ENCODE peak calls at places on chromosome 11, in six cellular contexts. T is stomach, G is mammary epithelial cell, B is ascending aorta, R is endodermal cell, Y is sigmoid colon. J is an unnamed sample. For H3K36me3, the result is how much of the 10 kb centered on the place peaks cover.

GRCh38 chr11:127789887-127790286 is 789.3 kb upstream of the KIRREL3 start:
- DNase-seq in T (no peak), G (peak), B (no peak), R (peak), Y (no peak), J (peak)

GRCh38 chr11:94504689-94505293 is 7.5 kb upstream of the C11orf97 start:
- DNase-seq in T (no peak), G (peak), B (no peak), R (no peak), Y (no peak), J (peak)

GRCh38 chr11:19805827-19806226 is 93.2 kb downstream of the NAV2 start:
- DNase-seq in T (no peak), G (no peak), B (no peak), R (no peak), Y (no peak), J (no peak)

GRCh38 chr11:69450064-69450856 is 31.2 kb upstream of the LINC01488 start:
- DNase-seq in T (no peak), G (no peak), B (no peak), R (no peak), Y (no peak), J (no peak)

GRCh38 chr11:47413351-47413750 is 5.0 kb downstream of the SLC39A13 start:
- DNase-seq in T (no peak), G (no peak), B (no peak), R (no peak), Y (no peak), J (no peak)

GRCh38 chr11:64970731-64971151 is 1.2 kb downstream of the MAJIN start:
- DNase-seq in T (no peak), G (peak), B (peak), R (no peak), Y (no peak), J (no peak)

GRCh38 chr11:33699515-33700424 is 856 bp downstream of the C11orf91 start:
- DNase-seq in T (peak), G (peak), B (peak), R (no peak), Y (no peak), J (no peak)

GRCh38 chr11:64484308-64485061 is 106.5 kb upstream of the SLC22A12 start:
- DNase-seq in T (no peak), G (no peak), B (no peak), R (no peak), Y (no peak), J (no peak)

GRCh38 chr11:85685820-85686459 is at the start of gene CCDC89:
- DNase-seq in T (peak), G (no peak), B (peak), R (no peak), Y (peak), J (peak)

GRCh38 chr11:67317365-67318238 is 14.3 kb downstream of the SSH3 start:
- DNase-seq in T (peak), G (peak), B (peak), R (peak), Y (peak), J (peak)

GRCh38 chr11:60485987-60486386 is 6.6 kb upstream of the MS4A12 start:
- DNase-seq in T (peak), G (no peak), B (no peak), R (peak), Y (no peak), J (no peak)

GRCh38 chr11:33835143-33835878 is 56.6 kb downstream of the LMO2 start:
- DNase-seq in T (no peak), G (peak), B (no peak), R (no peak), Y (no peak), J (peak)

GRCh38 chr11:46285594-46286033 is 8.2 kb downstream of the CREB3L1 start:
- DNase-seq in T (no peak), G (no peak), B (no peak), R (no peak), Y (peak), J (no peak)

GRCh38 chr11:110447897-110448522 is 18.3 kb downstream of the FDX1 start:
- DNase-seq in T (no peak), G (peak), B (no peak), R (no peak), Y (no peak), J (no peak)

GRCh38 chr11:87428266-87428665 is 390.5 kb downstream of the TMEM135 start:
- DNase-seq in T (no peak), G (peak), B (no peak), R (no peak), Y (no peak), J (peak)

GRCh38 chr11:2142762-2143202 is 3.6 kb upstream of the IGF2 start:
- DNase-seq in T (no peak), G (peak), B (no peak), R (no peak), Y (no peak), J (peak)

GRCh38 chr11:83409891-83410290 is 123.7 kb upstream of the CCDC90B start:
- DNase-seq in T (peak), G (no peak), B (no peak), R (no peak), Y (no peak), J (no peak)

GRCh38 chr11:118895093-118896039 is 11.7 kb downstream of the CXCR5 start:
- DNase-seq in T (no peak), G (no peak), B (no peak), R (peak), Y (no peak), J (no peak)

GRCh38 chr11:12397953-12398352 is 20.6 kb downstream of the PARVA start:
- DNase-seq in T (no peak), G (no peak), B (no peak), R (no peak), Y (peak), J (peak)

GRCh38 chr11:130599073-130599654 is 150.7 kb downstream of the ADAMTS15 start:
- DNase-seq in T (peak), G (no peak), B (no peak), R (peak), Y (peak), J (no peak)

GRCh38 chr11:18650859-18651557 is 16.9 kb upstream of the SPTY2D1 start:
- DNase-seq in T (peak), G (no peak), B (peak), R (peak), Y (no peak), J (peak)

GRCh38 chr11:34656062-34656720 is 35.3 kb downstream of the EHF start:
- DNase-seq in T (no peak), G (peak), B (no peak), R (no peak), Y (no peak), J (no peak)

GRCh38 chr11:126459691-126460404 is 104.4 kb downstream of the ST3GAL4 start:
- DNase-seq in T (no peak), G (no peak), B (no peak), R (no peak), Y (no peak), J (no peak)

GRCh38 chr11:26860411-26860810 is 133.5 kb upstream of the FIBIN start:
- DNase-seq in T (no peak), G (no peak), B (no peak), R (no peak), Y (no peak), J (no peak)

GRCh38 chr11:86073948-86074347 is 5.1 kb upstream of the PICALM start:
- DNase-seq in T (no peak), G (no peak), B (no peak), R (no peak), Y (no peak), J (no peak)

GRCh38 chr11:808427-809286 is 1.1 kb upstream of the RPLP2 start:
- DNase-seq in T (no peak), G (no peak), B (peak), R (peak), Y (peak), J (no peak)

GRCh38 chr11:79436911-79437273 is 3.9 kb downstream of the TENM4 start:
- DNase-seq in T (no peak), G (no peak), B (no peak), R (no peak), Y (no peak), J (no peak)

GRCh38 chr11:66467756-66468155 is 1.1 kb downstream of the PELI3 start:
- DNase-seq in T (peak), G (no peak), B (peak), R (no peak), Y (no peak), J (no peak)

GRCh38 chr11:124315052-124315451 is 1.3 kb upstream of the OR8D1 start:
- DNase-seq in T (no peak), G (peak), B (no peak), R (no peak), Y (no peak), J (no peak)

GRCh38 chr11:13687271-13687670 is 18.8 kb downstream of the FAR1 start:
- DNase-seq in T (no peak), G (no peak), B (no peak), R (no peak), Y (no peak), J (no peak)
- TF ChIP-seq CTCF in T (no peak), G (no peak), B (no peak), R (no peak), Y (no peak), J (no peak)

GRCh38 chr11:68438658-68439259 is 21.8 kb upstream of the PPP6R3 start:
- DNase-seq in T (no peak), G (no peak), B (no peak), R (no peak), Y (no peak), J (no peak)
- H3K36me3 ChIP-seq in T (half or more), G (under half), B (half or more), R (under half), Y (half or more), J (under half)

GRCh38 chr11:134592391-134592990 is 180.4 kb upstream of the B3GAT1 start:
- DNase-seq in T (peak), G (no peak), B (no peak), R (peak), Y (no peak), J (peak)
- TF ChIP-seq CTCF in T (no peak), G (no peak), B (no peak), R (peak), Y (no peak), J (peak)

GRCh38 chr11:78216021-78216420 is 27.3 kb downstream of the USP35 start:
- DNase-seq in T (no peak), G (no peak), B (peak), R (peak), Y (no peak), J (no peak)
- H3K36me3 ChIP-seq in T (half or more), G (under half), B (half or more), R (half or more), Y (half or more), J (half or more)